ENCODE peak calls at places on chromosomes 7 and 10, in ten cellular contexts. One of them, this sample, is unnamed.

GRCh38 chr10:124523301-124523871 is 61.8 kb downstream of the LHPP start:
- DNase-seq in transverse colon: peak; percentile 25
- DNase-seq in AG04450: no peak
- DNase-seq in MCF 10A: no peak
- DNase-seq in WTC11: no peak
- DNase-seq in AML-193: no peak
- DNase-seq in GOT3: no peak
- DNase-seq in activated CD4-positive, CD25-positive, alpha-beta regulatory T cell treated with anti-CD3 and anti-CD28 coated beads, Interleukin-2, amount 50 U/mL, for 72 hours: no peak
- DNase-seq in A172: no peak
- DNase-seq in HEK293T: no peak
- DNase-seq in this sample: no peak

GRCh38 chr7:102993532-102994029 is 80.8 kb downstream of the LRRC17 start:
- DNase-seq in transverse colon: no peak
- DNase-seq in AG04450: peak; percentile 79
- DNase-seq in MCF 10A: peak; percentile 46
- DNase-seq in WTC11: no peak
- DNase-seq in AML-193: peak; percentile 21
- DNase-seq in GOT3: no peak
- DNase-seq in activated CD4-positive, CD25-positive, alpha-beta regulatory T cell treated with anti-CD3 and anti-CD28 coated beads, Interleukin-2, amount 50 U/mL, for 72 hours: no peak
- DNase-seq in A172: no peak
- DNase-seq in HEK293T: no peak
- DNase-seq in this sample: no peak

GRCh38 chr10:76125900-76126299 is 694.5 kb downstream of the LRMDA start:
- DNase-seq in transverse colon: no peak
- DNase-seq in AG04450: no peak
- DNase-seq in MCF 10A: no peak
- DNase-seq in WTC11: no peak
- DNase-seq in AML-193: no peak
- DNase-seq in GOT3: no peak
- DNase-seq in activated CD4-positive, CD25-positive, alpha-beta regulatory T cell treated with anti-CD3 and anti-CD28 coated beads, Interleukin-2, amount 50 U/mL, for 72 hours: no peak
- DNase-seq in A172: no peak
- DNase-seq in HEK293T: no peak
- DNase-seq in this sample: no peak

GRCh38 chr10:23375366-23375765 is 30.8 kb upstream of the C10orf67 start:
- DNase-seq in transverse colon: no peak
- DNase-seq in AG04450: no peak
- DNase-seq in MCF 10A: peak; percentile 71
- DNase-seq in WTC11: no peak
- DNase-seq in AML-193: no peak
- DNase-seq in GOT3: no peak
- DNase-seq in activated CD4-positive, CD25-positive, alpha-beta regulatory T cell treated with anti-CD3 and anti-CD28 coated beads, Interleukin-2, amount 50 U/mL, for 72 hours: no peak
- DNase-seq in A172: no peak
- DNase-seq in HEK293T: no peak
- DNase-seq in this sample: no peak

GRCh38 chr10:61663466-61663865 is 737 bp downstream of the CABCOCO1 start:
- DNase-seq in transverse colon: no peak
- DNase-seq in AG04450: no peak
- DNase-seq in MCF 10A: no peak
- DNase-seq in WTC11: no peak
- DNase-seq in AML-193: no peak
- DNase-seq in GOT3: no peak
- DNase-seq in activated CD4-positive, CD25-positive, alpha-beta regulatory T cell treated with anti-CD3 and anti-CD28 coated beads, Interleukin-2, amount 50 U/mL, for 72 hours: no peak
- DNase-seq in A172: peak; percentile 8
- DNase-seq in HEK293T: no peak
- DNase-seq in this sample: no peak

GRCh38 chr10:127977368-127978009 is 70.6 kb downstream of the PTPRE start:
- DNase-seq in transverse colon: peak; percentile 55
- DNase-seq in AG04450: no peak
- DNase-seq in MCF 10A: peak; percentile 69
- DNase-seq in WTC11: no peak
- DNase-seq in AML-193: no peak
- DNase-seq in GOT3: peak; percentile 38
- DNase-seq in activated CD4-positive, CD25-positive, alpha-beta regulatory T cell treated with anti-CD3 and anti-CD28 coated beads, Interleukin-2, amount 50 U/mL, for 72 hours: no peak
- DNase-seq in A172: peak; percentile 88
- DNase-seq in HEK293T: no peak
- DNase-seq in this sample: peak; percentile 84

GRCh38 chr10:55782181-55782580 is 578.9 kb downstream of the ZWINT start:
- DNase-seq in transverse colon: no peak
- DNase-seq in AG04450: no peak
- DNase-seq in MCF 10A: peak; percentile 1
- DNase-seq in WTC11: no peak
- DNase-seq in AML-193: no peak
- DNase-seq in GOT3: no peak
- DNase-seq in activated CD4-positive, CD25-positive, alpha-beta regulatory T cell treated with anti-CD3 and anti-CD28 coated beads, Interleukin-2, amount 50 U/mL, for 72 hours: no peak
- DNase-seq in A172: no peak
- DNase-seq in HEK293T: no peak
- DNase-seq in this sample: no peak

GRCh38 chr10:93852721-93853120 is 41.1 kb upstream of the SLC35G1 start:
- DNase-seq in transverse colon: no peak
- DNase-seq in AG04450: no peak
- DNase-seq in MCF 10A: no peak
- DNase-seq in WTC11: no peak
- DNase-seq in AML-193: no peak
- DNase-seq in GOT3: no peak
- DNase-seq in activated CD4-positive, CD25-positive, alpha-beta regulatory T cell treated with anti-CD3 and anti-CD28 coated beads, Interleukin-2, amount 50 U/mL, for 72 hours: no peak
- DNase-seq in A172: no peak
- DNase-seq in HEK293T: no peak
- DNase-seq in this sample: no peak

GRCh38 chr10:72425133-72425532 is 70.4 kb upstream of the DNAJB12 start:
- DNase-seq in transverse colon: no peak
- DNase-seq in AG04450: no peak
- DNase-seq in MCF 10A: no peak
- DNase-seq in WTC11: no peak
- DNase-seq in AML-193: no peak
- DNase-seq in GOT3: no peak
- DNase-seq in activated CD4-positive, CD25-positive, alpha-beta regulatory T cell treated with anti-CD3 and anti-CD28 coated beads, Interleukin-2, amount 50 U/mL, for 72 hours: no peak
- DNase-seq in A172: no peak
- DNase-seq in HEK293T: no peak
- DNase-seq in this sample: no peak

GRCh38 chr7:82194011-82194410 is 249.6 kb downstream of the CACNA2D1 start:
- DNase-seq in transverse colon: no peak
- DNase-seq in AG04450: no peak
- DNase-seq in MCF 10A: no peak
- DNase-seq in WTC11: no peak
- DNase-seq in AML-193: no peak
- DNase-seq in GOT3: no peak
- DNase-seq in activated CD4-positive, CD25-positive, alpha-beta regulatory T cell treated with anti-CD3 and anti-CD28 coated beads, Interleukin-2, amount 50 U/mL, for 72 hours: no peak
- DNase-seq in A172: no peak
- DNase-seq in HEK293T: no peak
- DNase-seq in this sample: peak; percentile 9

GRCh38 chr7:77467453-77467852 is 51.3 kb upstream of the GSAP start:
- DNase-seq in transverse colon: peak; percentile 18
- DNase-seq in AG04450: no peak
- DNase-seq in MCF 10A: no peak
- DNase-seq in WTC11: no peak
- DNase-seq in AML-193: no peak
- DNase-seq in GOT3: no peak
- DNase-seq in activated CD4-positive, CD25-positive, alpha-beta regulatory T cell treated with anti-CD3 and anti-CD28 coated beads, Interleukin-2, amount 50 U/mL, for 72 hours: no peak
- DNase-seq in A172: no peak
- DNase-seq in HEK293T: no peak
- DNase-seq in this sample: no peak

GRCh38 chr7:129952164-129952652 is 552 bp downstream of the UBE2H start:
- DNase-seq in transverse colon: peak; percentile 70
- DNase-seq in AG04450: no peak
- DNase-seq in MCF 10A: peak; percentile 65
- DNase-seq in WTC11: no peak
- DNase-seq in AML-193: peak; percentile 28
- DNase-seq in GOT3: peak; percentile 26
- DNase-seq in activated CD4-positive, CD25-positive, alpha-beta regulatory T cell treated with anti-CD3 and anti-CD28 coated beads, Interleukin-2, amount 50 U/mL, for 72 hours: no peak
- DNase-seq in A172: peak; percentile 47
- DNase-seq in HEK293T: no peak
- DNase-seq in this sample: peak; percentile 54

GRCh38 chr7:24820730-24821044 is 63.4 kb upstream of the GSDME start:
- DNase-seq in transverse colon: no peak
- DNase-seq in AG04450: no peak
- DNase-seq in MCF 10A: no peak
- DNase-seq in WTC11: no peak
- DNase-seq in AML-193: no peak
- DNase-seq in GOT3: no peak
- DNase-seq in activated CD4-positive, CD25-positive, alpha-beta regulatory T cell treated with anti-CD3 and anti-CD28 coated beads, Interleukin-2, amount 50 U/mL, for 72 hours: no peak
- DNase-seq in A172: no peak
- DNase-seq in HEK293T: no peak
- DNase-seq in this sample: peak; percentile 91

GRCh38 chr7:75737856-75738603 is 711 bp downstream of the HIP1 start:
- DNase-seq in transverse colon: peak; percentile 22
- DNase-seq in AG04450: no peak
- DNase-seq in MCF 10A: no peak
- DNase-seq in WTC11: peak; percentile 34
- DNase-seq in AML-193: no peak
- DNase-seq in GOT3: no peak
- DNase-seq in activated CD4-positive, CD25-positive, alpha-beta regulatory T cell treated with anti-CD3 and anti-CD28 coated beads, Interleukin-2, amount 50 U/mL, for 72 hours: peak; percentile 35
- DNase-seq in A172: no peak
- DNase-seq in HEK293T: no peak
- DNase-seq in this sample: no peak

GRCh38 chr10:112115781-112116385 is 67.7 kb downstream of the GPAM start:
- DNase-seq in transverse colon: peak; percentile 25
- DNase-seq in AG04450: no peak
- DNase-seq in MCF 10A: peak; percentile 58
- DNase-seq in WTC11: peak; percentile 72
- DNase-seq in AML-193: peak; percentile 32
- DNase-seq in GOT3: no peak
- DNase-seq in activated CD4-positive, CD25-positive, alpha-beta regulatory T cell treated with anti-CD3 and anti-CD28 coated beads, Interleukin-2, amount 50 U/mL, for 72 hours: no peak
- DNase-seq in A172: peak; percentile 25
- DNase-seq in HEK293T: peak; percentile 83
- DNase-seq in this sample: peak; percentile 46

GRCh38 chr7:142869434-142869833 is 14.6 kb downstream of the EPHB6 start:
- DNase-seq in transverse colon: no peak
- DNase-seq in AG04450: no peak
- DNase-seq in MCF 10A: no peak
- DNase-seq in WTC11: no peak
- DNase-seq in AML-193: no peak
- DNase-seq in GOT3: no peak
- DNase-seq in activated CD4-positive, CD25-positive, alpha-beta regulatory T cell treated with anti-CD3 and anti-CD28 coated beads, Interleukin-2, amount 50 U/mL, for 72 hours: no peak
- DNase-seq in A172: no peak
- DNase-seq in HEK293T: no peak
- DNase-seq in this sample: no peak

GRCh38 chr7:87047-87446 is 105.3 kb upstream of the FAM20C start:
- DNase-seq in transverse colon: no peak
- DNase-seq in AG04450: no peak
- DNase-seq in MCF 10A: no peak
- DNase-seq in WTC11: no peak
- DNase-seq in AML-193: no peak
- DNase-seq in GOT3: no peak
- DNase-seq in activated CD4-positive, CD25-positive, alpha-beta regulatory T cell treated with anti-CD3 and anti-CD28 coated beads, Interleukin-2, amount 50 U/mL, for 72 hours: no peak
- DNase-seq in A172: peak; percentile 50
- DNase-seq in HEK293T: no peak
- DNase-seq in this sample: no peak

GRCh38 chr7:5422324-5423271 is 1.0 kb downstream of the TNRC18 start:
- DNase-seq in transverse colon: no peak
- DNase-seq in AG04450: no peak
- DNase-seq in MCF 10A: peak; percentile 44
- DNase-seq in WTC11: no peak
- DNase-seq in AML-193: no peak
- DNase-seq in GOT3: no peak
- DNase-seq in activated CD4-positive, CD25-positive, alpha-beta regulatory T cell treated with anti-CD3 and anti-CD28 coated beads, Interleukin-2, amount 50 U/mL, for 72 hours: no peak
- DNase-seq in A172: no peak
- DNase-seq in HEK293T: no peak
- DNase-seq in this sample: peak; percentile 62

GRCh38 chr7:131183611-131184119 is 144.0 kb upstream of the MKLN1 start:
- DNase-seq in transverse colon: peak; percentile 19
- DNase-seq in AG04450: no peak
- DNase-seq in MCF 10A: peak; percentile 11
- DNase-seq in WTC11: no peak
- DNase-seq in AML-193: no peak
- DNase-seq in GOT3: no peak
- DNase-seq in activated CD4-positive, CD25-positive, alpha-beta regulatory T cell treated with anti-CD3 and anti-CD28 coated beads, Interleukin-2, amount 50 U/mL, for 72 hours: no peak
- DNase-seq in A172: no peak
- DNase-seq in HEK293T: no peak
- DNase-seq in this sample: peak; percentile 35

GRCh38 chr10:43955002-43955596 is 306.4 kb upstream of the ZNF32 start:
- DNase-seq in transverse colon: no peak
- DNase-seq in AG04450: no peak
- DNase-seq in MCF 10A: no peak
- DNase-seq in WTC11: no peak
- DNase-seq in AML-193: no peak
- DNase-seq in GOT3: no peak
- DNase-seq in activated CD4-positive, CD25-positive, alpha-beta regulatory T cell treated with anti-CD3 and anti-CD28 coated beads, Interleukin-2, amount 50 U/mL, for 72 hours: no peak
- DNase-seq in A172: no peak
- DNase-seq in HEK293T: no peak
- DNase-seq in this sample: no peak

GRCh38 chr7:1263391-1263951 is 30.8 kb downstream of the UNCX start:
- DNase-seq in transverse colon: no peak
- DNase-seq in AG04450: no peak
- DNase-seq in MCF 10A: no peak
- DNase-seq in WTC11: no peak
- DNase-seq in AML-193: no peak
- DNase-seq in GOT3: no peak
- DNase-seq in activated CD4-positive, CD25-positive, alpha-beta regulatory T cell treated with anti-CD3 and anti-CD28 coated beads, Interleukin-2, amount 50 U/mL, for 72 hours: no peak
- DNase-seq in A172: no peak
- DNase-seq in HEK293T: no peak
- DNase-seq in this sample: no peak

GRCh38 chr10:33066558-33067236 is 108.7 kb upstream of the ITGB1 start:
- DNase-seq in transverse colon: no peak
- DNase-seq in AG04450: no peak
- DNase-seq in MCF 10A: peak; percentile 51
- DNase-seq in WTC11: no peak
- DNase-seq in AML-193: no peak
- DNase-seq in GOT3: no peak
- DNase-seq in activated CD4-positive, CD25-positive, alpha-beta regulatory T cell treated with anti-CD3 and anti-CD28 coated beads, Interleukin-2, amount 50 U/mL, for 72 hours: no peak
- DNase-seq in A172: peak; percentile 90
- DNase-seq in HEK293T: no peak
- DNase-seq in this sample: no peak

GRCh38 chr10:117004238-117004626 is 755 bp downstream of the SHTN1 start:
- DNase-seq in transverse colon: no peak
- DNase-seq in AG04450: no peak
- DNase-seq in MCF 10A: no peak
- DNase-seq in WTC11: no peak
- DNase-seq in AML-193: no peak
- DNase-seq in GOT3: no peak
- DNase-seq in activated CD4-positive, CD25-positive, alpha-beta regulatory T cell treated with anti-CD3 and anti-CD28 coated beads, Interleukin-2, amount 50 U/mL, for 72 hours: no peak
- DNase-seq in A172: no peak
- DNase-seq in HEK293T: no peak
- DNase-seq in this sample: no peak

GRCh38 chr7:45182856-45183710 is 25.5 kb downstream of the RAMP3 start:
- DNase-seq in transverse colon: no peak
- DNase-seq in AG04450: no peak
- DNase-seq in MCF 10A: no peak
- DNase-seq in WTC11: no peak
- DNase-seq in AML-193: no peak
- DNase-seq in GOT3: no peak
- DNase-seq in activated CD4-positive, CD25-positive, alpha-beta regulatory T cell treated with anti-CD3 and anti-CD28 coated beads, Interleukin-2, amount 50 U/mL, for 72 hours: peak; percentile 14
- DNase-seq in A172: no peak
- DNase-seq in HEK293T: no peak
- DNase-seq in this sample: no peak

GRCh38 chr10:110022716-110023504 is 15.1 kb downstream of the ADD3 start:
- DNase-seq in transverse colon: no peak
- DNase-seq in AG04450: no peak
- DNase-seq in MCF 10A: no peak
- DNase-seq in WTC11: no peak
- DNase-seq in AML-193: no peak
- DNase-seq in GOT3: no peak
- DNase-seq in activated CD4-positive, CD25-positive, alpha-beta regulatory T cell treated with anti-CD3 and anti-CD28 coated beads, Interleukin-2, amount 50 U/mL, for 72 hours: no peak
- DNase-seq in A172: no peak
- DNase-seq in HEK293T: no peak
- DNase-seq in this sample: no peak

GRCh38 chr7:73960548-73960947 is 67.4 kb upstream of the ELN start:
- DNase-seq in transverse colon: peak; percentile 80
- DNase-seq in AG04450: no peak
- DNase-seq in MCF 10A: peak; percentile 36
- DNase-seq in WTC11: no peak
- DNase-seq in AML-193: no peak
- DNase-seq in GOT3: no peak
- DNase-seq in activated CD4-positive, CD25-positive, alpha-beta regulatory T cell treated with anti-CD3 and anti-CD28 coated beads, Interleukin-2, amount 50 U/mL, for 72 hours: no peak
- DNase-seq in A172: no peak
- DNase-seq in HEK293T: no peak
- DNase-seq in this sample: no peak

GRCh38 chr7:157683251-157684156 is 346.7 kb downstream of the DNAJB6 start:
- DNase-seq in transverse colon: no peak
- DNase-seq in AG04450: no peak
- DNase-seq in MCF 10A: no peak
- DNase-seq in WTC11: no peak
- DNase-seq in AML-193: no peak
- DNase-seq in GOT3: no peak
- DNase-seq in activated CD4-positive, CD25-positive, alpha-beta regulatory T cell treated with anti-CD3 and anti-CD28 coated beads, Interleukin-2, amount 50 U/mL, for 72 hours: peak; percentile 17
- DNase-seq in A172: no peak
- DNase-seq in HEK293T: no peak
- DNase-seq in this sample: no peak

GRCh38 chr10:22655312-22655973 is 58.9 kb downstream of the PIP4K2A start:
- DNase-seq in transverse colon: no peak
- DNase-seq in AG04450: peak; percentile 68
- DNase-seq in MCF 10A: peak; percentile 85
- DNase-seq in WTC11: no peak
- DNase-seq in AML-193: no peak
- DNase-seq in GOT3: no peak
- DNase-seq in activated CD4-positive, CD25-positive, alpha-beta regulatory T cell treated with anti-CD3 and anti-CD28 coated beads, Interleukin-2, amount 50 U/mL, for 72 hours: no peak
- DNase-seq in A172: no peak
- DNase-seq in HEK293T: no peak
- DNase-seq in this sample: no peak